ENCODE peak calls at places on chromosomes 5 and 9, in six cellular contexts. C is A549, U is esophagus squamous epithelium, B is lung, A is hepatocyte, L is cardiac muscle cell. V is an unnamed sample.

GRCh38 chr9:99294850-99295461 is 72.9 kb downstream of the SEC61B start:
- DNase-seq in C (peak), A (no peak), L (no peak), U (no peak), B (no peak), V (peak)

GRCh38 chr5:111127453-111128195 is 35.5 kb downstream of the WDR36 start:
- DNase-seq in A (no peak), U (no peak), C (no peak), L (no peak), B (no peak), V (no peak)

GRCh38 chr9:2255128-2255527 is 240.0 kb downstream of the SMARCA2 start:
- DNase-seq in B (no peak), C (no peak), U (no peak), L (no peak), A (no peak), V (peak)

GRCh38 chr5:89816038-89816437 is 593.5 kb downstream of the CETN3 start:
- DNase-seq in A (no peak), U (no peak), B (no peak), L (no peak), C (no peak), V (no peak)

GRCh38 chr5:36305571-36306326 is 4.0 kb upstream of the RANBP3L start:
- DNase-seq in A (peak), L (peak), B (peak), C (peak), U (no peak), V (peak)

GRCh38 chr5:123752576-123752975 is 240.6 kb downstream of the CSNK1G3 start:
- DNase-seq in L (no peak), C (no peak), A (peak), B (no peak), U (no peak), V (peak)

GRCh38 chr5:156475831-156476551 is 149.0 kb downstream of the SGCD start:
- DNase-seq in B (no peak), C (peak), U (no peak), A (peak), L (peak), V (peak)

GRCh38 chr5:135708481-135708880 is 126.0 kb upstream of the SLC25A48 start:
- DNase-seq in C (no peak), A (no peak), U (no peak), L (no peak), B (no peak), V (no peak)

GRCh38 chr5:3546028-3546427 is 49.6 kb upstream of the IRX1 start:
- DNase-seq in U (no peak), L (no peak), B (no peak), C (no peak), A (no peak), V (no peak)

DNA sequence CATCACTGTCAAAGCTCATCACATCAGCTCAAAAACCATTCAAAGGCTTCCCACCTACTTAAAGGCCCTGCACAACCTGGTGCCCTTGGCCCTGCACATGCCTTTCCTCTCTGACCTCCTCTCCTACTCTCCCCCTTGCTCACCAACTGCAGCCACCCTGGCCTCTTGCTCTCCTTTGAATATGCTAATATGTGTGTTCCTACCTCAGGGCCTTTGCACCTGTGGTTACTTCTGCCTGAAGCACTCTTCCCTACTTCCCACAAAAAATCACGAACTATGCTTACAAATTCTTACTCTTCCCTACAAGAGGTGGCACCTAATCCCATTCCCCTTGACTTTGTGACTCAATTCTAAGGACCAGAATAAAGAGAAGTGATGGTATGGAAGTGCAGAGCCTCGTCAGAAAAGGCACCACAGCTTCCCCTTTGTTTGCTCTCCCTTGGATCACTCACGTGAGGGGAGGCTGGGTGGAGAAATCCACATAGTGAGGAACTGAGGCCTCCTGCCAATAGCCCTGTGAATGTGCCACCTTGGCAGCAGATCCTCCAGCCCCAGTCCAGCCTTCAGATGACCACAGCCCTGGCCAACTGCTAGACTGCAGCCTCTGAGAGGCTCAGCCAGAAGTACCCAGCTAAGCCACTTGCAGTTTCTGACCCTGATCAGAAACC is 3.2 kb upstream of the TMEM171 start:
- DNase-seq in A (no peak), C (no peak), L (no peak), B (no peak), U (no peak), V (no peak)
- TF ChIP-seq CTCF in A (no peak), C (no peak), L (no peak), B (no peak), U (no peak), V (no peak)

GRCh38 chr5:153902026-153902425 is 136.7 kb downstream of the FAM114A2 start:
- DNase-seq in U (no peak), L (no peak), A (no peak), B (no peak), C (no peak), V (no peak)
- H3K4me3 ChIP-seq in U (no peak), L (no peak), A (no peak), B (no peak), C (no peak), V (no peak)

DNA sequence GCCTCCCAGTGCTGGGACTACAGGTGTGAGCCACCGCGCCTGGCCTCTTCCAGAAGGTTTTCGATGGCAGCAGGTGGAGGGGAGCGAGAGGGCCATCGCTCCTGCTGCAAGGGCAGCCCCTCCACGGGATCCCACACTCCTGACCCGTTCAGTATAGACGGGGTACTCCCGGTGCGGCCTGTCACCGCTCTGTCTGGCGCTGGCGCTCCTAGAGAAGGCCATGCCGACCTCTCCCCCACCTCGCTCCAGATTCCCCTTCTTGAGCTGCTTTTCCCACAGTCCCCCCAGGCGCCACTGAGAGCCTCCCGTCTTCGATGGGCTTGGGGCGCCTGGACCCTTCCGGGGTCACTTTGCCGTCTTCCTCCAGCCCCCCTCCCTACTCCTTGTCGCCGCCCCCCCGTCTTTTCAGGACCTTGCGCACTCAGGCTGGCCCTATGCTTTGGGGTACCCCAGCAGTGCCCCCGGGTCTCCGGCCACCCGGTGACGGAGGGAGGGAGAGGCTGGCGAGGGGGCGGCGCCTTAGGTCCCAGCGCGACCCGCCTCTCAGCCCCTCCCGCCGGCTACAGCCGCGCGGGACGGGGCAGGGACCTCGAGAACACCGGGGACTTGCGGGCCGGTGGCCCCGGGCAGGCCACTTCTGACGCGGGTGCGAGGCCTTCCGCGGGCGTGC is 4.2 kb upstream of the SQSTM1 start:
- DNase-seq in C (no peak), B (no peak), L (no peak), U (no peak), A (peak), V (no peak)
- TF ChIP-seq CTCF in C (no peak), B (no peak), L (no peak), U (no peak), A (no peak), V (no peak)

GRCh38 chr9:136444102-136444501 is 4.5 kb upstream of the INPP5E start:
- DNase-seq in L (no peak), C (no peak), U (no peak), B (no peak), A (no peak), V (no peak)

GRCh38 chr9:136448655-136449054 is 9.0 kb upstream of the INPP5E start:
- DNase-seq in L (no peak), B (no peak), A (no peak), U (no peak), C (no peak), V (no peak)

GRCh38 chr9:136445799-136446198 is 6.2 kb upstream of the INPP5E start:
- DNase-seq in C (no peak), L (no peak), B (no peak), U (no peak), A (no peak), V (no peak)

GRCh38 chr9:136443687-136444086 is 4.0 kb upstream of the INPP5E start:
- DNase-seq in U (no peak), B (no peak), L (no peak), C (no peak), A (no peak), V (no peak)

DNA sequence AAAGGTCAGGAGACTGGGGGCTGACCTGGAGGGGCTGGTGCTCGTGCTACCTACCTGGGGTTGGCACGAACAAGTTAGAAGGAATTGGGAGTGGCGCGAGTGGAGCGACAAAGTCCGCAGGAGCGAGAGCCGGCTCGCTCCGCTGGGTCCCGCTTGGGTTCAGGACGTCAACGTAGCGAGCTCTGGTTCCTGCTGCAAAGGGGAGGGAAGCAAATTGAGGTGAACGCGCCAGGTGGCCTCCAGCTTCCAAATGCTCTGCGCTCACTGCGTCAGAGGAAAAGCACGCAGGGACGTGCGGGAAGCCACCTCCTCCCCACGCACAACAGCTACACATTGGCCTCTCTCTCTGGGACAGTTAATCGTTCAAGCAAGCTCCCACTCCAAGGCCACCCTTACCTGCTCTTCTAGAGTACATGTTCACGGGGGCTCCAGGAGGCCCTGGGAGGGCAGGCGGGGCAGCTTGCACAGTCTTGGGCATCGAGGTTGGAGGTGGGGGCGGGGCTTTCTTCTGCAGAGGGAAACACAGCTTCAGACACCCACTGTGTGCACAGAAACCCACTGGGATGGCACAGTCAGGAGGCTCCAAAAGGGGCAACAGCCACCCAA is 7.6 kb upstream of the INPP5E start:
- DNase-seq in L (no peak), B (no peak), U (no peak), C (no peak), A (no peak), V (no peak)
- H3K4me3 ChIP-seq in L (no peak), B (no peak), U (no peak), C (no peak), A (no peak), V (no peak)

GRCh38 chr9:89375181-89375760 is 57.0 kb downstream of the SECISBP2 start:
- DNase-seq in L (no peak), B (no peak), U (no peak), A (no peak), C (no peak), V (peak)
- TF ChIP-seq CTCF in L (no peak), B (no peak), U (no peak), A (no peak), C (no peak), V (no peak)

GRCh38 chr5:39015743-39016586 is 58.2 kb downstream of the RICTOR start:
- DNase-seq in C (peak), L (peak), B (no peak), U (no peak), A (peak), V (peak)
- H3K4me3 ChIP-seq in C (no peak), L (no peak), B (no peak), U (no peak), A (no peak), V (no peak)

GRCh38 chr9:114906922-114907571 is 23.3 kb downstream of the TNFSF8 start:
- DNase-seq in L (peak), B (no peak), A (peak), C (peak), U (no peak), V (peak)
- TF ChIP-seq CTCF in L (peak), B (peak), A (peak), C (peak), U (peak), V (peak)

GRCh38 chr5:173018352-173018751 is 34.8 kb downstream of the ATP6V0E1 start:
- DNase-seq in L (no peak), B (no peak), C (no peak), A (no peak), U (no peak), V (no peak)
- H3K4me3 ChIP-seq in L (no peak), B (no peak), C (no peak), A (no peak), U (no peak), V (no peak)